ENCODE peak calls at places on chromosomes 12 and 14, in four cellular contexts. E is ovary, T is suprapubic skin, L is SK-N-SH. F is an unnamed sample.

GRCh38 chr14:91284146-91284790 is 39.8 kb upstream of the GPR68 start:
- DNase-seq in L (peak; percentile 76), T (no peak), E (no peak), F (no peak)

GRCh38 chr12:65557425-65558167 is 266.7 kb upstream of the HMGA2 start:
- DNase-seq in T (no peak), L (no peak), E (no peak), F (no peak)

GRCh38 chr12:111598637-111599458 is at the start of gene ATXN2:
- DNase-seq in T (no peak), E (no peak), L (peak; percentile 97), F (no peak)

GRCh38 chr14:22556021-22556989 is 32.7 kb downstream of the DAD1 start:
- DNase-seq in T (peak; percentile 84), L (no peak), E (no peak), F (no peak)

GRCh38 chr12:75065482-75065881 is 144.2 kb downstream of the KCNC2 start:
- DNase-seq in T (no peak), E (no peak), L (no peak), F (no peak)

GRCh38 chr12:49198431-49199155 is 9.7 kb upstream of the TUBA1A start:
- DNase-seq in E (peak; percentile 25), T (peak; percentile 34), L (peak; percentile 27), F (no peak)

GRCh38 chr12:91643763-91644162 is 461.1 kb upstream of the DCN start:
- DNase-seq in T (no peak), E (no peak), L (no peak), F (no peak)

GRCh38 chr14:42884100-42884499 is 1277.4 kb downstream of the LRFN5 start:
- DNase-seq in E (no peak), T (no peak), L (no peak), F (no peak)

GRCh38 chr14:69580009-69580577 is 5.4 kb upstream of the CCDC177 start:
- DNase-seq in L (peak; percentile 40), E (no peak), T (no peak), F (no peak)

GRCh38 chr12:129844662-129845061 is 59.2 kb downstream of the TMEM132D start:
- DNase-seq in T (no peak), E (no peak), L (no peak), F (no peak)

GRCh38 chr14:54182419-54183040 is 214.3 kb upstream of the CDKN3 start:
- DNase-seq in T (no peak), E (no peak), L (no peak), F (no peak)

GRCh38 chr14:63405715-63406114 is 87.0 kb upstream of the GPHB5 start:
- DNase-seq in T (no peak), L (no peak), E (no peak), F (no peak)

GRCh38 chr12:119154435-119154818 is 24.3 kb upstream of the HSPB8 start:
- DNase-seq in T (no peak), E (no peak), L (peak; percentile 42), F (no peak)

GRCh38 chr14:88454886-88455285 is 69.4 kb downstream of the SPATA7 start:
- DNase-seq in T (no peak), E (no peak), L (no peak), F (no peak)

GRCh38 chr12:106084048-106084671 is 54.6 kb downstream of the NUAK1 start:
- DNase-seq in E (no peak), L (no peak), T (no peak), F (no peak)

GRCh38 chr12:630656-631632 is 32.3 kb downstream of the NINJ2 start:
- DNase-seq in T (no peak), E (no peak), L (no peak), F (no peak)

GRCh38 chr14:94665121-94665520 is 52.9 kb downstream of the SERPINA3 start:
- DNase-seq in E (no peak), T (peak; percentile 18), L (no peak), F (no peak)

GRCh38 chr12:66688836-66689439 is 10.1 kb upstream of the GRIP1 start:
- DNase-seq in T (no peak), L (peak; percentile 4), E (peak; percentile 19), F (no peak)

GRCh38 chr14:95261616-95262510 is 57.8 kb downstream of the CLMN start:
- DNase-seq in T (peak; percentile 60), E (no peak), L (no peak), F (no peak)

GRCh38 chr12:9331218-9331626 is 123.0 kb upstream of the PZP start:
- DNase-seq in E (peak; percentile 78), L (peak; percentile 72), T (no peak), F (no peak)

GRCh38 chr12:51813931-51814310 is 34.6 kb downstream of the FIGNL2 start:
- DNase-seq in L (no peak), E (no peak), T (no peak), F (no peak)

GRCh38 chr14:64611358-64612020 is 61.7 kb downstream of the PPP1R36 start:
- DNase-seq in L (no peak), E (no peak), T (no peak), F (no peak)

GRCh38 chr14:32667287-32667686 is 271.4 kb upstream of the NPAS3 start:
- DNase-seq in T (no peak), L (no peak), E (no peak), F (no peak)

GRCh38 chr14:55267816-55268215 is 3.4 kb upstream of the FBXO34 start:
- DNase-seq in T (no peak), E (no peak), L (no peak), F (no peak)

GRCh38 chr14:50542941-50543418 is 10.6 kb upstream of the MAP4K5 start:
- DNase-seq in L (peak; percentile 51), E (no peak), T (no peak), F (no peak)

GRCh38 chr14:104140463-104141331 is 2.3 kb downstream of the KIF26A start:
- DNase-seq in L (peak; percentile 40), T (peak; percentile 69), E (peak; percentile 23), F (no peak)

GRCh38 chr12:105092336-105092735 is 8.1 kb upstream of the ALDH1L2 start:
- DNase-seq in L (no peak), E (no peak), T (no peak), F (no peak)

GRCh38 chr14:104171029-104171697 is 32.8 kb downstream of the KIF26A start:
- DNase-seq in L (no peak), T (no peak), E (no peak), F (no peak)

GRCh38 chr12:28966049-28966778 is 182.9 kb upstream of the FAR2 start:
- DNase-seq in L (no peak), E (peak; percentile 25), T (no peak), F (no peak)

GRCh38 chr14:102317564-102318248 is 1.8 kb upstream of the ZNF839 start:
- DNase-seq in E (no peak), L (no peak), T (no peak), F (no peak)

GRCh38 chr12:54126696-54127537 is 61.9 kb downstream of the SMUG1 start:
- DNase-seq in L (peak; percentile 85), E (peak; percentile 86), T (peak; percentile 90), F (no peak)

GRCh38 chr12:69880566-69880965 is 55.5 kb downstream of the MYRFL start:
- DNase-seq in E (no peak), L (no peak), T (no peak), F (no peak)

GRCh38 chr14:100617715-100618693 is 30.8 kb upstream of the BEGAIN start:
- DNase-seq in T (peak; percentile 72), E (no peak), L (peak; percentile 26), F (no peak)
- H3K27me3 ChIP-seq in T (peaks cover 30% of the 10 kb centered on the region), E (no peaks in the 10 kb centered on the region), L (no peaks in the 10 kb centered on the region), F (no peaks in the 10 kb centered on the region)

DNA sequence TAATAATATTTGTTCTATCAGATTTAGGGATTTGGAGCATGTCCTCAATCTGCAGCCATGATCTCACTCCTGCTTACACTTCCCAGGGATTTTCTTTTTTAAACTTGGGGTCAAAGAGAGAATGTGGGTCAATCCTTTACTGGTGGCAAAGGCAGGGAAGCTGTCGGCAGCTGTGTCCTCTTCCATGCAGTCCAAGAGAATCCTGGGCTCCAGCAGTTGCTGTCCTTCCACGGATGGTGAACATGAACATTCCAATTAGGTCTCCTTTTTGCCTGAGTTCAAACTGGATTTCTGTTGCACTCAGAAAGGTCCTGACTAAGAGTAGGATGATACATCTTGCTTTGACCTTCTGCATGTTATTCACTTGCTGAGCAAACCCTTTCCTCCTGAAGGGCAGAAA is 73.9 kb downstream of the ARL6IP4 start:
- DNase-seq in L (no peak), T (no peak), E (no peak), F (no peak)
- TF ChIP-seq EP300 in L (no peak), T (no peak), E (no peak), F (no peak)

DNA sequence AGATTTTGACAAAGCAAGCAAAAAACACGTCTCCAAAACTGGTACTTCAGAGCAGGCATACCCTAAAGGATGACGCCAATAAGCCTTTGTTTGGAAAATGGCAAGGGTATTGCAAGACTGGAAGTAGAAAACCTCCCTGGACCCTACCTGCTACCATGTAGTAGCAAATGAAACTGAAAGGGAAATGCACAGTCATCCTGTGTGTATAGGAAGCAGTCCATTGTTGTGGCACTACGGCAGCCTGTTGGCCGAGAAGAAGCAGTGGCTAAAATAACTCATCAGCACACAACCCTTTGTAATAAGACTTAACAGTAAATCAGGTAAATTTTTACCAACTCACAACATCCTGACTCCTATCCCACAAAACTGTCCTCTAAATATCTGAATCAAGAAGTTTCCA is 386.4 kb downstream of the RGS6 start:
- DNase-seq in L (no peak), T (no peak), E (no peak), F (no peak)
- H3K27me3 ChIP-seq in L (no peaks in the 10 kb centered on the region), T (no peaks in the 10 kb centered on the region), E (no peaks in the 10 kb centered on the region), F (no peaks in the 10 kb centered on the region)

GRCh38 chr14:52703664-52704063 is 3.3 kb upstream of the PSMC6 start:
- DNase-seq in T (no peak), L (no peak), E (no peak), F (no peak)
- TF ChIP-seq EP300 in T (no peak), L (no peak), E (no peak), F (no peak)

DNA sequence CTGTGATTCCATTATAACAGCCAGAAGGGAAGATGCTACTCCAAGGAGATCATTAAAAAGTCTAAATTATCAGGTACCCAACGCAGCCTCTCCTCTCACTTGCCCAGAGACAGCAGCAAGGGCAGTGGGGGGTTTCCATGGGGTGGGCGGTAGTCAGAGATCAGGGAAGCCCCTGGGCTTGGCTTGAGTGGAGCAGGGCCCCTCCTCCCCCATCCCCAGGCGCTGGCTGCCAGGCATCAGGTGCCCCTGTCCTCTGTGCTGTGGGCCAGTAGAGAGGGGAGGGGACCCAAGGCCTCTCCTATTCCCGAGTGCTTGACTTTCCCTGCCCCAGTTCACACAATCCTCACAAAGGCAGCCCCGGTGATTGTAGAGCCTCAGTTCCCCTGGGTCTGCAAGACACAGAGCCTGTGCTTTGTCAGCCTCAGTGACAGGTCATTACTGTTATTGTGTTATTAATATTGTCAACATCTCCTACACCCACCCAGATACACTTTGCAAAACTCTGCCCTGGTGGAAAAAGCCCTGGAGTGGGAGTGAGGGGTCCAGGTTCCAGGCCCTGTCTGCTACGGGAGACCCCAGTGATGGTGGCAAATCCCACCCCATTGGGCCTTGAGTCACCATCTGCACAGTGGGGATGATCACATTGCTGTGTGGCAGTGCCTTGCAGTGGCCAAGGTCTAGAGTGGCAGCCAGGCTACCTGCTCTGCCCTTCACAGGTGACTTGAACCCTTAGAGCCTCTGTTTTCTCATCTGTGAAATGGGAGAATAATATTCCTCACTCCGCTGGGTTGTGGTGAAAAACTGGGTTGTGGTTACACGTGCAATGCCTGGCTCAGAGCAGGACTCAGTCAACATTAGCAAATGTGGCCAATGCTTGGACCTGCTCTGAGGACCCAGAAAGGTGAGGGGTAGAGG is 57.9 kb downstream of the MVK start:
- DNase-seq in L (no peak), T (no peak), E (no peak), F (no peak)
- H3K27me3 ChIP-seq in L (no peaks in the 10 kb centered on the region), T (peaks cover 24% of the 10 kb centered on the region), E (no peaks in the 10 kb centered on the region), F (no peaks in the 10 kb centered on the region)

GRCh38 chr12:70919161-70919560 is 1.4 kb downstream of the PTPRR start:
- DNase-seq in E (no peak), T (no peak), L (no peak), F (no peak)
- TF ChIP-seq EP300 in E (no peak), T (no peak), L (no peak), F (no peak)

GRCh38 chr12:57765003-57765697 is 1.7 kb downstream of the CYP27B1 start:
- DNase-seq in L (peak; percentile 81), T (no peak), E (no peak), F (no peak)
- H3K27me3 ChIP-seq in L (no peaks in the 10 kb centered on the region), T (peaks cover 37% of the 10 kb centered on the region), E (no peaks in the 10 kb centered on the region), F (peaks cover 60% of the 10 kb centered on the region)